ENCODE peak calls at places on chromosomes 4 and X, in four cellular contexts. Q is sigmoid colon, F is transverse colon, T is suprapubic skin. K is an unnamed sample.

GRCh38 chrX:46180258-46180687 is 364.9 kb downstream of the ZNF674 start:
- DNase-seq in T (no peak), Q (no peak), F (no peak), K (no peak)

GRCh38 chr4:97152159-97152558 is 991.1 kb downstream of the STPG2 start:
- DNase-seq in T (no peak), Q (no peak), F (no peak), K (no peak)

GRCh38 chr4:929970-930625 is 2.0 kb downstream of the GAK start:
- DNase-seq in F (no peak), Q (no peak), T (peak; percentile 66), K (peak; percentile 52)

GRCh38 chrX:110915120-110915519 is 119.5 kb upstream of the CHRDL1 start:
- DNase-seq in F (no peak), Q (no peak), T (no peak), K (no peak)

GRCh38 chrX:73826996-73827395 is 264.0 kb downstream of the CHIC1 start:
- DNase-seq in Q (no peak), F (no peak), T (no peak), K (no peak)

GRCh38 chr4:99679204-99679603 is 21.6 kb upstream of the C4orf54 start:
- DNase-seq in F (no peak), Q (no peak), T (no peak), K (no peak)

GRCh38 chr4:4507923-4508322 is 33.9 kb downstream of the STX18 start:
- DNase-seq in F (no peak), T (no peak), Q (no peak), K (no peak)

GRCh38 chr4:46937493-46937892 is 28.4 kb upstream of the COX7B2 start:
- DNase-seq in Q (no peak), T (no peak), F (no peak), K (no peak)

GRCh38 chr4:182555997-182556418 is 312.8 kb downstream of the TENM3 start:
- DNase-seq in Q (no peak), F (no peak), T (no peak), K (no peak)

GRCh38 chr4:86818211-86818610 is 31.0 kb downstream of the SLC10A6 start:
- DNase-seq in T (no peak), F (no peak), Q (no peak), K (no peak)

GRCh38 chrX:106999002-106999975 is 723 bp downstream of the MORC4 start:
- DNase-seq in Q (peak; percentile 76), T (no peak), F (peak; percentile 52), K (peak; percentile 56)

GRCh38 chr4:53895137-53895536 is 169.3 kb downstream of the CHIC2 start:
- DNase-seq in F (no peak), T (no peak), Q (no peak), K (no peak)

GRCh38 chr4:48270516-48270897 is 869 bp upstream of the TEC start:
- DNase-seq in Q (no peak), F (no peak), T (no peak), K (no peak)

GRCh38 chr4:48269861-48270515 is 350 bp upstream of the TEC start:
- DNase-seq in F (peak; percentile 97), Q (peak; percentile 95), T (peak; percentile 95), K (peak; percentile 96)

GRCh38 chr4:48267574-48267973 is 2.1 kb downstream of the TEC start:
- DNase-seq in F (no peak), Q (no peak), T (no peak), K (no peak)

GRCh38 chr4:48271048-48271452 is 1.4 kb upstream of the TEC start:
- DNase-seq in T (no peak), F (no peak), Q (no peak), K (no peak)

GRCh38 chr4:48268956-48269860 is at the start of gene TEC:
- DNase-seq in F (peak; percentile 45), T (peak; percentile 85), Q (peak; percentile 73), K (peak; percentile 56)
- TF ChIP-seq EP300 in F (no peak), T (no peak), Q (no peak), K (no peak)

DNA sequence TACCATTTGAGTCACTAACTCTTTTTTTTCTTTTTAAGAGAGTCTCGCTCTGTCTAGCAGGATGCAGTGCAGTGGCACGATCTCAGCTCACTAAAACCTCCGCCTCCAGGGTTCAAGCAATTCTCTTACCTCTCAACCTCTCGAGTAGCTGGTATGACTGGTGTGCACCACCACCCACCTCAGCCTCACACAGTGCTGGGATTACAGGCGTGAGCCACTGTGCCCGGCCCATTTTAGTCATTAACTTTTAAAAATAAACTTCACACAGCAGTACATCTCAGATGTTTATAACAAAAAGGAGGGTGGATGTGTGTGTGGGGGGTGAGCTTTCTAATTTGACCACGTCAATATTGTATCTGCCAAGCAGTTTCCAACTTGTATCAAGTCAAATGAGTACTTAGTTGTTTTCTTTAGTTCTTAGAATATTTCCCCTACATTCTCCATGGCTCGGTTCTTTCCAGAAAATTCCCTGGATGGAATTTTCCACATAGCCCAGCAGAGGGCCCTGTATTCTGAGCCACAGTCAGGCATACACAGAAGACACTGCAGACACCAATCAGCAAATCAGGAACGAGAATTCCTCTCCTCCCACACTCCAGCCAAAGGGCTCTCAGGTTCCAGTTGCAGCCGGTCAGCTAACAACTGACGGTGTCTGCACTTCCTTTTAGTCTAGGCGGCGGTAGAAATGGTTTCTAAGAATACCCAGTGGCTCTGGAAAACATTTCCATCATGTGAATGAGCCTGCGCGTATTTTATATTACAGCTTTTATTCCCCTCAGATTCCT is 20.1 kb upstream of the ARAF start:
- DNase-seq in Q (peak; percentile 93), T (no peak), F (peak; percentile 77), K (peak; percentile 69)
- TF ChIP-seq EP300 in Q (no peak), T (no peak), F (no peak), K (no peak)

GRCh38 chrX:103552236-103552635 is 32.9 kb upstream of the RAB40A start:
- DNase-seq in Q (no peak), T (no peak), F (no peak), K (no peak)
- TF ChIP-seq EP300 in Q (no peak), T (no peak), F (no peak), K (no peak)

GRCh38 chr4:165199722-165200121 is 7.6 kb upstream of the KLHL2 start:
- DNase-seq in Q (no peak), T (no peak), F (no peak), K (no peak)
- TF ChIP-seq EP300 in Q (no peak), T (no peak), F (no peak), K (no peak)

DNA sequence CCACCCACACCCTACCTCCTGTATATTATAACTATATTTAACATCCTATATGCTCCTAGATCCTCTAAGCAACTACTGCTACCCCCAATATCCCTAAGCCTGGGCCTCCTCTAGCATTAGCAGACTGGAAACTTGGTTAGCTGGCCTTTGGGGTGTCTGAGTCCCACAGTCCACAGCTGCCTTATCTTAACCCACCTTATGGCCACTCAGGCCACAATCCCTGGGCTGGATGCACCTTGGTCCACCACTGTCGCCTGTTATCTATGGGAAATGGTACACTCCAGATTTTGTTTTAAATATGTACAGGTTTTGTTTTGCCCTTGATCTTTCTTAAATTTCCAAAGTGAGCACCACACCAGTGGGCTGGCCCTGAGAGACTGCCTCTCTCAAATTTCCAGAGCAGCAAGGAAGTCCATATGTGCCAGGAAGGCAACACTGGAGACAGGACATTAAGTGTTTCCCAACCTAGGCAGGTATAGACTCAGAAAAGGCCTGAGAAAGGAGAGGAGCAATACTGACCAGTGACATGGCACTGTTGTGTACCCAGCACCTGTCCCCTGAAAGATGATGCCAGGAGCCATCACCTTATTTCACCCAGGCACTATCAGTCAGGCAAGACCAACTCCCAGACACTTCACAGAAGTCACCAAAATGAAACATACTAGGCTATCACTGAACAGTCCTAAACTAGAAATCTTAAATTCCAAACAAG is 921 bp downstream of the PFKFB1 start:
- DNase-seq in Q (no peak), F (no peak), T (no peak), K (no peak)
- TF ChIP-seq EP300 in Q (no peak), F (no peak), T (no peak), K (no peak)

GRCh38 chr4:129236351-129236750 is 140.4 kb downstream of the C4orf33 start:
- DNase-seq in F (no peak), T (no peak), Q (no peak), K (no peak)

GRCh38 chr4:129233691-129234090 is 137.7 kb downstream of the C4orf33 start:
- DNase-seq in F (no peak), T (no peak), Q (no peak), K (no peak)

GRCh38 chr4:129230836-129231235 is 134.9 kb downstream of the C4orf33 start:
- DNase-seq in Q (no peak), F (no peak), T (no peak), K (no peak)

GRCh38 chr4:129232627-129233337 is 136.8 kb downstream of the C4orf33 start:
- DNase-seq in F (no peak), Q (no peak), T (no peak), K (no peak)

DNA sequence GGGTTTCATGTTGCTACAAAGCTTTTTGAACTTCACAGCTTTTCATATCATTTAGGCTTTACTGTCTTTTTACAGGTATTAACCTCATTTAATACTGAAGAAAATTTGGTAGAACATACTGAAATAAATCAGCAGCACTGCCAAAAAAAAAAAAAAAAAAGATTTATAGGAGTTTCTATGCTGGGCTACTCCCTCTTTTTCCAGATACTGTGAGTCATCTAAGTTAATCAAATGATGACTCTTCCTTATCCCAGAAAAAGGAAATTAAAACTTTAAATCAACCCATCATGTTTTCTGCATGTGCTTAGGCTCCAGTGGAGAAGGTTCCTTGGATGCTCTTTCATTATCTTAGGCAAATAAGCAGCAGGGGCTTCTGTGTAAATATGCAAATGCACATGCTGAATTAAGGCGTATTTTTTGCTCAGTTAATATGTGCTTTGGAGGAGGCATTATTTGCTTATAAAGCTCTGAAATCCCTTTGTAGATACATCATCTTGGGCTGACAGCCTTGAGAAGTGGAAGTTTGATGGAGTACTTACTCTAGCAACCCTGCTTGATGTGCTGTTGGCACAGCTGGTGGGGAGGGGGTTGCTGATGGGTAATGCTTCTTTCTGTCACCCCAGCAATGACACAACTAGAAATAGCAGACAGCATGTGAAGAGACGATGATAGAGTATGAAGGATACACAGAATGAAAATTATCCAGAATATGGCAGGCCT is 136.1 kb downstream of the C4orf33 start:
- DNase-seq in F (no peak), Q (no peak), T (no peak), K (no peak)
- TF ChIP-seq EP300 in F (no peak), Q (no peak), T (no peak), K (no peak)

DNA sequence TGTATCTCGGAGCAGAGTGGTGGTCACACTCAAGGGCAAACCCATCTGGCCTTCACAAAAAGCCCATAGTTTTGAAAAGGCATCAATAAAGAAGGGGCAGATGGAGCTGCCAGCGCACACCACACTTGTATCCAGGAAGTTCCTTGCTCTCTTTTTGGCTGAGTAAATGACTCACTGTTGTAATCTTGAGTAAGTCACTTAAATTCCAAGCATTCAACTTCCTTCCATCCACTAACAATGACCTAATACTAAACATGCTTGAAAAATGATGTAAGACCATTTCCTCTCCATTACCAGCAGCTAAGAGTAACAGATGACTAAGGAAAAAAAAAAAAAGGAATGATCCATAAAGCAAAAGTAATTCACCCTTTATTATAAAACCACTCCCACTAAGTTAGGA is 32.4 kb upstream of the MYOZ2 start:
- DNase-seq in F (peak; percentile 41), Q (peak; percentile 72), T (no peak), K (no peak)
- TF ChIP-seq EP300 in F (peak; percentile 46), Q (no peak), T (no peak), K (no peak)